ENCODE peak calls at places on chromosomes 4 and X, in seven cellular contexts. One of them, this sample, is unnamed.

GRCh38 chrX:56947695-56948094 is 47.6 kb downstream of the SPIN3 start:
- DNase-seq in AG04450: no peak
- DNase-seq in Calu3: no peak
- DNase-seq in fibroblast of lung: no peak
- DNase-seq in upper lobe of right lung: no peak
- DNase-seq in PC-9: peak; percentile 16
- DNase-seq in testis: no peak
- DNase-seq in this sample: no peak

GRCh38 chr4:786861-787300 is 39.0 kb downstream of the CPLX1 start:
- DNase-seq in testis: no peak
- DNase-seq in upper lobe of right lung: peak; percentile 67
- DNase-seq in PC-9: no peak
- DNase-seq in Calu3: peak; percentile 45
- DNase-seq in AG04450: no peak
- DNase-seq in fibroblast of lung: no peak
- DNase-seq in this sample: no peak

GRCh38 chr4:179624768-179625181 is 2182.5 kb upstream of the AGA start:
- DNase-seq in Calu3: peak; percentile 19
- DNase-seq in PC-9: peak; percentile 47
- DNase-seq in upper lobe of right lung: no peak
- DNase-seq in fibroblast of lung: peak; percentile 74
- DNase-seq in AG04450: peak; percentile 44
- DNase-seq in testis: no peak
- DNase-seq in this sample: no peak

GRCh38 chr4:159248383-159249178 is 145.7 kb downstream of the RAPGEF2 start:
- DNase-seq in PC-9: no peak
- DNase-seq in AG04450: peak; percentile 24
- DNase-seq in upper lobe of right lung: no peak
- DNase-seq in fibroblast of lung: peak; percentile 82
- DNase-seq in testis: no peak
- DNase-seq in Calu3: no peak
- DNase-seq in this sample: no peak

GRCh38 chrX:135985123-135985973 is at the start of gene SLC9A6:
- DNase-seq in upper lobe of right lung: peak; percentile 90
- DNase-seq in PC-9: peak; percentile 75
- DNase-seq in Calu3: peak; percentile 79
- DNase-seq in AG04450: no peak
- DNase-seq in testis: peak; percentile 81
- DNase-seq in fibroblast of lung: peak; percentile 37
- DNase-seq in this sample: peak; percentile 58

GRCh38 chr4:8832130-8832930 is 39.3 kb downstream of the HMX1 start:
- DNase-seq in PC-9: no peak
- DNase-seq in AG04450: no peak
- DNase-seq in fibroblast of lung: no peak
- DNase-seq in Calu3: no peak
- DNase-seq in upper lobe of right lung: peak; percentile 43
- DNase-seq in testis: peak; percentile 9
- DNase-seq in this sample: no peak

GRCh38 chr4:88533088-88533790 is 9.7 kb upstream of the PYURF start:
- DNase-seq in testis: no peak
- DNase-seq in upper lobe of right lung: no peak
- DNase-seq in Calu3: no peak
- DNase-seq in PC-9: no peak
- DNase-seq in fibroblast of lung: peak; percentile 50
- DNase-seq in AG04450: peak; percentile 24
- DNase-seq in this sample: no peak

GRCh38 chr4:108094923-108095482 is 73.7 kb downstream of the LEF1 start:
- DNase-seq in Calu3: no peak
- DNase-seq in AG04450: no peak
- DNase-seq in testis: no peak
- DNase-seq in upper lobe of right lung: no peak
- DNase-seq in PC-9: no peak
- DNase-seq in fibroblast of lung: no peak
- DNase-seq in this sample: no peak

GRCh38 chrX:101219840-101220191 is 230 bp downstream of the DRP2 start:
- DNase-seq in AG04450: no peak
- DNase-seq in PC-9: no peak
- DNase-seq in testis: no peak
- DNase-seq in upper lobe of right lung: no peak
- DNase-seq in fibroblast of lung: peak; percentile 51
- DNase-seq in Calu3: no peak
- DNase-seq in this sample: no peak

GRCh38 chrX:129233791-129234190 is 289.5 kb downstream of the SMARCA1 start:
- DNase-seq in fibroblast of lung: no peak
- DNase-seq in AG04450: no peak
- DNase-seq in Calu3: no peak
- DNase-seq in PC-9: no peak
- DNase-seq in upper lobe of right lung: no peak
- DNase-seq in testis: no peak
- DNase-seq in this sample: no peak

GRCh38 chrX:150227873-150228272 is 135.2 kb upstream of the MAMLD1 start:
- DNase-seq in PC-9: no peak
- DNase-seq in fibroblast of lung: no peak
- DNase-seq in testis: no peak
- DNase-seq in AG04450: no peak
- DNase-seq in upper lobe of right lung: no peak
- DNase-seq in Calu3: no peak
- DNase-seq in this sample: no peak

GRCh38 chr4:6568689-6569332 is 6.2 kb upstream of the MAN2B2 start:
- DNase-seq in PC-9: peak; percentile 32
- DNase-seq in upper lobe of right lung: no peak
- DNase-seq in fibroblast of lung: peak; percentile 61
- DNase-seq in Calu3: no peak
- DNase-seq in AG04450: no peak
- DNase-seq in testis: no peak
- DNase-seq in this sample: no peak

GRCh38 chrX:13044441-13044840 is at the start of gene FAM9C:
- DNase-seq in fibroblast of lung: no peak
- DNase-seq in PC-9: no peak
- DNase-seq in Calu3: no peak
- DNase-seq in upper lobe of right lung: no peak
- DNase-seq in AG04450: no peak
- DNase-seq in testis: peak; percentile 43
- DNase-seq in this sample: no peak

GRCh38 chr4:6453688-6453990 is 18.8 kb downstream of the PPP2R2C start:
- DNase-seq in Calu3: no peak
- DNase-seq in PC-9: no peak
- DNase-seq in AG04450: no peak
- DNase-seq in fibroblast of lung: no peak
- DNase-seq in testis: no peak
- DNase-seq in upper lobe of right lung: no peak
- DNase-seq in this sample: no peak

GRCh38 chr4:3244747-3245146 is 4.2 kb upstream of the MSANTD1 start:
- DNase-seq in testis: no peak
- DNase-seq in Calu3: no peak
- DNase-seq in PC-9: no peak
- DNase-seq in upper lobe of right lung: no peak
- DNase-seq in AG04450: no peak
- DNase-seq in fibroblast of lung: no peak
- DNase-seq in this sample: no peak

GRCh38 chr4:39032218-39033085 is at the start of gene TMEM156:
- DNase-seq in Calu3: no peak
- DNase-seq in AG04450: no peak
- DNase-seq in fibroblast of lung: peak; percentile 53
- DNase-seq in testis: no peak
- DNase-seq in upper lobe of right lung: no peak
- DNase-seq in PC-9: peak; percentile 26
- DNase-seq in this sample: no peak

GRCh38 chrX:22969416-22969815 is 30.3 kb upstream of the DDX53 start:
- DNase-seq in Calu3: no peak
- DNase-seq in upper lobe of right lung: no peak
- DNase-seq in AG04450: no peak
- DNase-seq in PC-9: no peak
- DNase-seq in testis: no peak
- DNase-seq in fibroblast of lung: no peak
- DNase-seq in this sample: no peak

GRCh38 chr4:174714393-174715211 is 114.4 kb downstream of the GLRA3 start:
- DNase-seq in upper lobe of right lung: no peak
- DNase-seq in PC-9: peak; percentile 26
- DNase-seq in AG04450: peak; percentile 3
- DNase-seq in Calu3: peak; percentile 39
- DNase-seq in fibroblast of lung: peak; percentile 47
- DNase-seq in testis: peak; percentile 42
- DNase-seq in this sample: peak; percentile 53

GRCh38 chrX:111445485-111445884 is 33.5 kb upstream of the DCX start:
- DNase-seq in fibroblast of lung: peak; percentile 7
- DNase-seq in Calu3: no peak
- DNase-seq in upper lobe of right lung: no peak
- DNase-seq in testis: no peak
- DNase-seq in PC-9: no peak
- DNase-seq in AG04450: no peak
- DNase-seq in this sample: peak; percentile 2

GRCh38 chrX:22389544-22390243 is 117.0 kb downstream of the CBLL2 start:
- DNase-seq in fibroblast of lung: peak; percentile 84
- DNase-seq in PC-9: no peak
- DNase-seq in testis: no peak
- DNase-seq in upper lobe of right lung: no peak
- DNase-seq in AG04450: peak; percentile 30
- DNase-seq in Calu3: no peak
- DNase-seq in this sample: no peak

GRCh38 chrX:10030570-10030969 is 63.4 kb downstream of the CLDN34 start:
- DNase-seq in Calu3: peak; percentile 34
- DNase-seq in upper lobe of right lung: no peak
- DNase-seq in fibroblast of lung: peak; percentile 66
- DNase-seq in testis: no peak
- DNase-seq in AG04450: no peak
- DNase-seq in PC-9: no peak
- DNase-seq in this sample: no peak

GRCh38 chr4:169952236-169953088 is 73.7 kb downstream of the MFAP3L start:
- DNase-seq in AG04450: no peak
- DNase-seq in testis: no peak
- DNase-seq in fibroblast of lung: no peak
- DNase-seq in Calu3: no peak
- DNase-seq in PC-9: no peak
- DNase-seq in upper lobe of right lung: no peak
- DNase-seq in this sample: no peak

GRCh38 chr4:168765726-168766125 is 244.3 kb downstream of the CBR4 start:
- DNase-seq in upper lobe of right lung: no peak
- DNase-seq in Calu3: peak; percentile 27
- DNase-seq in AG04450: no peak
- DNase-seq in fibroblast of lung: peak; percentile 79
- DNase-seq in PC-9: peak; percentile 73
- DNase-seq in testis: no peak
- DNase-seq in this sample: no peak

DNA sequence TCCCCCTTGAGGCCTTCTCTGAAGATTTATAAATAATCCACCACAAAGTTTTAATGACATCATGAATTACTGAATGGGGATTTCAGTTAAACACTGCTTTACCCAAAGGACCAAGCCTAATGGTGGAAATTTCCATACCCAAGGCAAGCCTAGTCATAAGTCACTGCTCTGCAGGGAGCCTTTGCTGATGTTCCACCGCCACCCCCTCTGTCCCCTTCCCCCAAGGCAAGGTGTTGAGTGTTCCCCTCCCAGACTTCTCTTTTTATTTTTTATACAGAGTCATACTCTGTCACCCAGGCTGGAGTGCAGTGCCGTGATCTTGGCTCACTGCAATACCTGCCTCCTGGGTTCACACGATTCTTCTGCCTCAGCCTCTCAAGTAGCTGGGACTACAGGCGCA is 76.4 kb upstream of the FUNDC1 start:
- DNase-seq in testis: no peak
- DNase-seq in fibroblast of lung: no peak
- DNase-seq in Calu3: no peak
- DNase-seq in AG04450: no peak
- DNase-seq in PC-9: no peak
- DNase-seq in upper lobe of right lung: no peak
- DNase-seq in this sample: no peak
- TF ChIP-seq CTCF in testis: no peak
- TF ChIP-seq CTCF in fibroblast of lung: no peak
- TF ChIP-seq CTCF in Calu3: no peak
- TF ChIP-seq CTCF in AG04450: no peak
- TF ChIP-seq CTCF in PC-9: no peak
- TF ChIP-seq CTCF in upper lobe of right lung: no peak
- TF ChIP-seq CTCF in this sample: no peak

GRCh38 chr4:136637071-136637777 is 895.1 kb downstream of the PCDH18 start:
- DNase-seq in AG04450: no peak
- DNase-seq in upper lobe of right lung: no peak
- DNase-seq in PC-9: no peak
- DNase-seq in testis: peak; percentile 69
- DNase-seq in fibroblast of lung: peak; percentile 18
- DNase-seq in Calu3: peak; percentile 12
- DNase-seq in this sample: peak; percentile 39
- TF ChIP-seq CTCF in AG04450: peak; percentile 50
- TF ChIP-seq CTCF in upper lobe of right lung: peak; percentile 9
- TF ChIP-seq CTCF in PC-9: peak; percentile 59
- TF ChIP-seq CTCF in testis: peak; percentile 51
- TF ChIP-seq CTCF in fibroblast of lung: peak; percentile 38
- TF ChIP-seq CTCF in Calu3: no peak
- TF ChIP-seq CTCF in this sample: peak; percentile 64

DNA sequence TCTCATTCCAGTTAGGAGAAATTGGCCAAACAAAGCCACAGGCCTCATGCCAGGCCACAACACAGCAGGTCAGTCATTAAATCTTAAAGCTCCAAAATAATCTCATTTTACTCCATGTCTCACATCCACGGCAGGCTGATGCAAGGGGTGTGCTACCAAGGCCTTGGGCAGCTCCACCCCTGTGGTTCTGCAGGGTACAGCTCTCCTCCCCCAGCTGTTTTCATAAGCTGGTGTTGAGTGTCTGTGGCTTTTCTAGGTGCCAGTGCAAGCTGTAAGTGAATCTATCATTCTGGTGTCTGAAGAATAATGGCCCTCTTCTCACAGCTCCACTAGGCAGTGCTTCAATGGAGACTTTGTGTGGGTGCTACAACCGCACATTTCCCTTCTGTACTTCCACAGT is 949.2 kb downstream of the TECRL start:
- DNase-seq in fibroblast of lung: no peak
- DNase-seq in upper lobe of right lung: no peak
- DNase-seq in Calu3: no peak
- DNase-seq in AG04450: no peak
- DNase-seq in PC-9: no peak
- DNase-seq in testis: no peak
- DNase-seq in this sample: no peak
- TF ChIP-seq CTCF in fibroblast of lung: no peak
- TF ChIP-seq CTCF in upper lobe of right lung: no peak
- TF ChIP-seq CTCF in Calu3: no peak
- TF ChIP-seq CTCF in AG04450: no peak
- TF ChIP-seq CTCF in PC-9: no peak
- TF ChIP-seq CTCF in testis: no peak
- TF ChIP-seq CTCF in this sample: no peak

GRCh38 chrX:19195243-19195610 is 73.0 kb upstream of the ADGRG2 start:
- DNase-seq in testis: no peak
- DNase-seq in fibroblast of lung: no peak
- DNase-seq in upper lobe of right lung: no peak
- DNase-seq in PC-9: no peak
- DNase-seq in Calu3: no peak
- DNase-seq in AG04450: no peak
- DNase-seq in this sample: no peak

GRCh38 chrX:19190902-19191301 is 68.6 kb upstream of the ADGRG2 start:
- DNase-seq in fibroblast of lung: no peak
- DNase-seq in PC-9: no peak
- DNase-seq in testis: no peak
- DNase-seq in Calu3: no peak
- DNase-seq in AG04450: no peak
- DNase-seq in upper lobe of right lung: no peak
- DNase-seq in this sample: no peak

GRCh38 chrX:19198448-19198847 is 76.2 kb upstream of the ADGRG2 start:
- DNase-seq in Calu3: no peak
- DNase-seq in PC-9: no peak
- DNase-seq in upper lobe of right lung: no peak
- DNase-seq in fibroblast of lung: no peak
- DNase-seq in AG04450: no peak
- DNase-seq in testis: no peak
- DNase-seq in this sample: no peak

GRCh38 chrX:19193584-19193983 is 71.3 kb upstream of the ADGRG2 start:
- DNase-seq in PC-9: no peak
- DNase-seq in Calu3: no peak
- DNase-seq in AG04450: no peak
- DNase-seq in testis: no peak
- DNase-seq in fibroblast of lung: no peak
- DNase-seq in upper lobe of right lung: no peak
- DNase-seq in this sample: no peak

GRCh38 chrX:19194285-19195242 is 72.3 kb upstream of the ADGRG2 start:
- DNase-seq in upper lobe of right lung: no peak
- DNase-seq in fibroblast of lung: no peak
- DNase-seq in testis: no peak
- DNase-seq in AG04450: no peak
- DNase-seq in Calu3: peak; percentile 6
- DNase-seq in PC-9: no peak
- DNase-seq in this sample: no peak
- TF ChIP-seq CTCF in upper lobe of right lung: no peak
- TF ChIP-seq CTCF in fibroblast of lung: no peak
- TF ChIP-seq CTCF in testis: no peak
- TF ChIP-seq CTCF in AG04450: no peak
- TF ChIP-seq CTCF in Calu3: no peak
- TF ChIP-seq CTCF in PC-9: no peak
- TF ChIP-seq CTCF in this sample: no peak

This sample was measured in endothelial cell.